ENCODE peak calls at places on chromosomes 4 and X, in six cellular contexts. One of them, this sample, is unnamed.

GRCh38 chrX:100645106-100645505 is 1.1 kb downstream of the SRPX2 start:
- DNase-seq in tibial nerve: no peak
- DNase-seq in A549: no peak
- DNase-seq in heart left ventricle: no peak
- DNase-seq in IMR-90: no peak
- DNase-seq in stomach: no peak
- DNase-seq in this sample: no peak

GRCh38 chrX:96211953-96212352 is 472.7 kb upstream of the DIAPH2 start:
- DNase-seq in tibial nerve: no peak
- DNase-seq in A549: no peak
- DNase-seq in heart left ventricle: no peak
- DNase-seq in IMR-90: no peak
- DNase-seq in stomach: no peak
- DNase-seq in this sample: no peak

GRCh38 chr4:142347241-142347640 is 498.9 kb downstream of the INPP4B start:
- DNase-seq in tibial nerve: no peak
- DNase-seq in A549: peak
- DNase-seq in heart left ventricle: no peak
- DNase-seq in IMR-90: peak
- DNase-seq in stomach: no peak
- DNase-seq in this sample: no peak

GRCh38 chr4:70365479-70365878 is 4.9 kb downstream of the SMR3A start:
- DNase-seq in tibial nerve: no peak
- DNase-seq in A549: no peak
- DNase-seq in heart left ventricle: no peak
- DNase-seq in IMR-90: no peak
- DNase-seq in stomach: no peak
- DNase-seq in this sample: no peak

GRCh38 chr4:156971623-156972369 is at the start of gene PDGFC:
- DNase-seq in tibial nerve: peak
- DNase-seq in A549: peak
- DNase-seq in heart left ventricle: peak
- DNase-seq in IMR-90: peak
- DNase-seq in stomach: peak
- DNase-seq in this sample: peak

GRCh38 chr4:25859429-25860148 is 3.2 kb downstream of the SEL1L3 start:
- DNase-seq in tibial nerve: no peak
- DNase-seq in A549: no peak
- DNase-seq in heart left ventricle: no peak
- DNase-seq in IMR-90: no peak
- DNase-seq in stomach: no peak
- DNase-seq in this sample: no peak

GRCh38 chr4:169079942-169080827 is 70.1 kb upstream of the CBR4 start:
- DNase-seq in tibial nerve: peak
- DNase-seq in A549: no peak
- DNase-seq in heart left ventricle: peak
- DNase-seq in IMR-90: peak
- DNase-seq in stomach: peak
- DNase-seq in this sample: no peak

GRCh38 chr4:156830356-156830755 is 141.2 kb downstream of the PDGFC start:
- DNase-seq in tibial nerve: no peak
- DNase-seq in A549: no peak
- DNase-seq in heart left ventricle: no peak
- DNase-seq in IMR-90: peak
- DNase-seq in stomach: no peak
- DNase-seq in this sample: no peak

GRCh38 chr4:105556175-105556574 is 3.8 kb downstream of the ARHGEF38 start:
- DNase-seq in tibial nerve: no peak
- DNase-seq in A549: no peak
- DNase-seq in heart left ventricle: no peak
- DNase-seq in IMR-90: no peak
- DNase-seq in stomach: no peak
- DNase-seq in this sample: no peak

GRCh38 chr4:108264693-108265092 is 96.0 kb upstream of the LEF1 start:
- DNase-seq in tibial nerve: no peak
- DNase-seq in A549: no peak
- DNase-seq in heart left ventricle: no peak
- DNase-seq in IMR-90: no peak
- DNase-seq in stomach: no peak
- DNase-seq in this sample: no peak

GRCh38 chr4:169404959-169405358 is 134.2 kb upstream of the SH3RF1 start:
- DNase-seq in tibial nerve: no peak
- DNase-seq in A549: peak
- DNase-seq in heart left ventricle: no peak
- DNase-seq in IMR-90: peak
- DNase-seq in stomach: no peak
- DNase-seq in this sample: no peak

GRCh38 chr4:132227349-132228165 is 921.5 kb upstream of the PCDH10 start:
- DNase-seq in tibial nerve: no peak
- DNase-seq in A549: peak
- DNase-seq in heart left ventricle: no peak
- DNase-seq in IMR-90: peak
- DNase-seq in stomach: no peak
- DNase-seq in this sample: no peak

GRCh38 chrX:42992199-42992943 is 214.4 kb upstream of the PPP1R2C start:
- DNase-seq in tibial nerve: no peak
- DNase-seq in A549: peak
- DNase-seq in heart left ventricle: no peak
- DNase-seq in IMR-90: no peak
- DNase-seq in stomach: no peak
- DNase-seq in this sample: no peak

GRCh38 chr4:2451821-2452785 is 16.8 kb upstream of the RNF4 start:
- DNase-seq in tibial nerve: no peak
- DNase-seq in A549: no peak
- DNase-seq in heart left ventricle: no peak
- DNase-seq in IMR-90: no peak
- DNase-seq in stomach: no peak
- DNase-seq in this sample: no peak

GRCh38 chrX:46180258-46180687 is 364.9 kb downstream of the ZNF674 start:
- DNase-seq in tibial nerve: no peak
- DNase-seq in A549: peak
- DNase-seq in heart left ventricle: no peak
- DNase-seq in IMR-90: peak
- DNase-seq in stomach: no peak
- DNase-seq in this sample: no peak

GRCh38 chr4:139603576-139604387 is 47.8 kb upstream of the SETD7 start:
- DNase-seq in tibial nerve: peak
- DNase-seq in A549: peak
- DNase-seq in heart left ventricle: no peak
- DNase-seq in IMR-90: peak
- DNase-seq in stomach: no peak
- DNase-seq in this sample: peak

GRCh38 chr4:37949636-37950426 is 10.4 kb upstream of the PTTG2 start:
- DNase-seq in tibial nerve: no peak
- DNase-seq in A549: no peak
- DNase-seq in heart left ventricle: no peak
- DNase-seq in IMR-90: no peak
- DNase-seq in stomach: no peak
- DNase-seq in this sample: no peak

GRCh38 chr4:18518098-18518497 is 496.5 kb upstream of the LCORL start:
- DNase-seq in tibial nerve: no peak
- DNase-seq in A549: no peak
- DNase-seq in heart left ventricle: no peak
- DNase-seq in IMR-90: no peak
- DNase-seq in stomach: no peak
- DNase-seq in this sample: no peak

GRCh38 chr4:185082549-185082948 is 60.5 kb upstream of the SLC25A4 start:
- DNase-seq in tibial nerve: no peak
- DNase-seq in A549: no peak
- DNase-seq in heart left ventricle: no peak
- DNase-seq in IMR-90: no peak
- DNase-seq in stomach: no peak
- DNase-seq in this sample: no peak

GRCh38 chrX:2342878-2343277 is 157.9 kb downstream of the DHRSX start:
- DNase-seq in tibial nerve: no peak
- DNase-seq in A549: no peak
- DNase-seq in heart left ventricle: no peak
- DNase-seq in IMR-90: peak
- DNase-seq in stomach: no peak
- DNase-seq in this sample: no peak

GRCh38 chrX:40945366-40945713 is 139.9 kb upstream of the USP9X start:
- DNase-seq in tibial nerve: peak
- DNase-seq in A549: peak
- DNase-seq in heart left ventricle: no peak
- DNase-seq in IMR-90: peak
- DNase-seq in stomach: no peak
- DNase-seq in this sample: peak

DNA sequence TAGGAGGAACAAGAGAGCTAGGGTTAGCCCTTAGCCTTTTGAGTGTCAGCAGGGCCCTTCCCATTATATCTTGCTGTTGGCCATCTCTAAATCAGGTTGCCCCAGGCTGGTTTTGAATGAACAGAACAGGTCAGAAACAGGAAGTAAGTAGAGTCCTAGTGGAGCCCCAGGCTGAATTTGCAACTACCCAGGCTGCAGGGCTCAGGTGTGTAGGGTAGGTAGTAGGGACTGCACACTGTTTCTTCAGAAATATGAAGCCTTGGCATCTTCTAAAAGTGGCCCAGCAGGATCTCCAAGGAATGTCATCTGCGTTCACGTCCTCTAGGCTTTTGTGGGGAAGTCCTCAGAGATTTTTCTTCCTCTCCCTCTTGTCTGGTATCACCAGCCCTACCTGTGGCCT is 90.2 kb downstream of the ADGRG4 start:
- DNase-seq in tibial nerve: no peak
- DNase-seq in A549: no peak
- DNase-seq in heart left ventricle: no peak
- DNase-seq in IMR-90: no peak
- DNase-seq in stomach: no peak
- DNase-seq in this sample: no peak
- TF ChIP-seq POLR2A in tibial nerve: no peak
- TF ChIP-seq POLR2A in A549: no peak
- TF ChIP-seq POLR2A in heart left ventricle: no peak
- TF ChIP-seq POLR2A in IMR-90: no peak
- TF ChIP-seq POLR2A in stomach: no peak
- TF ChIP-seq POLR2A in this sample: no peak

DNA sequence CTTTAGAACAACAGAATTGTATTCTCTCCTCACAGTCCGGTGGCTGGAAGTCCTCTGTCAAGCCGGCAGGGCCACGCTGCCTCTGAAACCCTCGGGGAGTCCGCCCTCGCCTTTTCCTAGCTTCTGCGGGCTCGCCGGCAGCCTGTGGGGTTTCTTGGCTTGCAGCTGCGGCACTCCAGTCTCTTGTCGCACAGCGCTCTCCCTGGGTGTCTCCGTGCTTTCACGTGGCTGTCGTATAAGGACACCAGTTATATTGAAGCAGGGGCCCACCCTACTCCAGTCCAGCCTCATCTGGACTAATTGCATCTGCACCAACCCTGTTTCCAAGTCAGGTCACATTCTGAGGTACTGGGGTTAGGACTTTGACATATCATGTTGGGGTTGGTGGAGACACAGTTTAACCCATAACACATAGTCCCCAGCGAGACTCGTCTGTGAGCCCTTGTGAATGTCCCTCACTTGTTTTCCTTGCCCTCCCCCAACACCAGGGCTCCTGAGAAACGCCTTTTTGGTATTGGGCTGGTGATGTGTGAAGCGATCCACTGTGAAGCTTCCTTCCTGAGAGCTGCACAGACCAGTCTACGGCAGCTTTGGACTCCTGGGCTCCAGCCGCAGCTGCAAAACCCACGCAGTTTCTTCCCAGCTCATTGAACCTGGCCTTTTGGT is 22.7 kb downstream of the TMEM131L start:
- DNase-seq in tibial nerve: no peak
- DNase-seq in A549: no peak
- DNase-seq in heart left ventricle: peak
- DNase-seq in IMR-90: no peak
- DNase-seq in stomach: no peak
- DNase-seq in this sample: no peak
- TF ChIP-seq POLR2A in tibial nerve: no peak
- TF ChIP-seq POLR2A in A549: no peak
- TF ChIP-seq POLR2A in heart left ventricle: no peak
- TF ChIP-seq POLR2A in IMR-90: no peak
- TF ChIP-seq POLR2A in stomach: no peak
- TF ChIP-seq POLR2A in this sample: no peak

GRCh38 chrX:54934058-54934457 is 13.4 kb downstream of the TRO start:
- DNase-seq in tibial nerve: no peak
- DNase-seq in A549: no peak
- DNase-seq in heart left ventricle: no peak
- DNase-seq in IMR-90: no peak
- DNase-seq in stomach: no peak
- DNase-seq in this sample: no peak
- TF ChIP-seq POLR2A in tibial nerve: no peak
- TF ChIP-seq POLR2A in A549: no peak
- TF ChIP-seq POLR2A in heart left ventricle: no peak
- TF ChIP-seq POLR2A in IMR-90: no peak
- TF ChIP-seq POLR2A in stomach: no peak
- TF ChIP-seq POLR2A in this sample: no peak

DNA sequence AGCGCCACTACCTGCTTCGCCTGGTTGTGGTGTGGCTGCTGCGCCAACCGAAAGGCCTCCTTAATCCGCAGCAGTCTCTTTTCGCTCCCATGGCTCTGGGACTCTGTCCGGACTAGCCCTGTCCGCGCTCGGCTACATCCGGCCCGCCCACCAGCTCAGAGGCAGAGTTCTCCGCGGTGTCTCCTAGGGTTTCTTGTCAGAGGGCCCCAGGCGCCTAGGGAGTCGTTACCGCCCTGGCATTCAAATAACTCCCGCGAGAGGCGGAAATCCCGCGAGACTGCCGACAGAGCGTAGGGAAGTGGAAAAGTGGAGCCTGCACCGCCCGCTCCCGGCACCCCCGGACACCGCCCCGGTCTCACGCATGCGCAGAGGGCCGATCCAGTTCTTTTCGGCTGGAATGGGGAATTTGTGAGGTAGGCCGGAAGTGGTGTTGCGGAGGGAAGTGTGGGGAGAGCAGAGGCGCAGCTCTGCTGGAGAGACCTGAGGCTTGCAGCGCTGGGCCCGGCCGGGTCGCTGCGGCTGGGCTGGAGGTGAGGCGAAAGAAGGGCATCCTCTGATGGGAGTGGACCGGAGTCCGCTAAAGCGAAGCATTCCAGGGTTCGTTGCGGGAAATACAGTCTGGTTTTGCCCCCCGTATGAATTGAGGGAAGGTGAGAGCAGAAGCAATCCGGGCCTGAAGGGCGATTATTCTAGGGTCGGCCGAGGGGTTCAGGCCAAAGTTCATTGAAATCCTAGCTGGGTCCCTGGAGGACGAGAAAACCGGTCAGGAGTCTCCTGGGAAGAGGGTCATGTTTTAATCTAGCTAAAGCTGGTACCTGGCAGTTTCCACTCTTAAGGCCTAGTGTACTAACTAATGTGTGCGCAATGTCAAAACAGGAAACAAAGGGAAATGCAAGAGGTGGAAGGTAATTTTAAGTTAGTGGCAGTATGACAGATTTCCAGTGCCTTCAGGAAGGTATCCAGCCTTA is at the start of gene FAM200B:
- DNase-seq in tibial nerve: peak
- DNase-seq in A549: peak
- DNase-seq in heart left ventricle: peak
- DNase-seq in IMR-90: peak
- DNase-seq in stomach: peak
- DNase-seq in this sample: peak
- TF ChIP-seq POLR2A in tibial nerve: peak
- TF ChIP-seq POLR2A in A549: peak
- TF ChIP-seq POLR2A in heart left ventricle: peak
- TF ChIP-seq POLR2A in IMR-90: peak
- TF ChIP-seq POLR2A in stomach: peak
- TF ChIP-seq POLR2A in this sample: peak

GRCh38 chrX:53193093-53193492 is 31.9 kb downstream of the KDM5C start:
- DNase-seq in tibial nerve: no peak
- DNase-seq in A549: no peak
- DNase-seq in heart left ventricle: no peak
- DNase-seq in IMR-90: no peak
- DNase-seq in stomach: no peak
- DNase-seq in this sample: no peak
- TF ChIP-seq POLR2A in tibial nerve: no peak
- TF ChIP-seq POLR2A in A549: no peak
- TF ChIP-seq POLR2A in heart left ventricle: no peak
- TF ChIP-seq POLR2A in IMR-90: no peak
- TF ChIP-seq POLR2A in stomach: no peak
- TF ChIP-seq POLR2A in this sample: no peak